ENCODE peak calls at places on chromosomes 6 and 20, in eight cellular contexts. V is foreskin fibroblast, K is cerebellar nuclear complex, A is heart left ventricle, Y is kidney, G is dermis microvascular lymphatic vessel endothelial cell, N is AG09309, L is Peyer's patch. B is an unnamed sample.

GRCh38 chr20:63059684-63060056 is 52.9 kb upstream of the BHLHE23 start:
- DNase-seq in A (no peak), N (no peak), K (no peak), V (no peak), Y (peak; percentile 56), L (peak; percentile 28), G (no peak), B (no peak)

GRCh38 chr20:50996901-50997830 is 25.7 kb downstream of the KCNG1 start:
- DNase-seq in V (no peak), G (no peak), K (no peak), A (no peak), N (no peak), Y (no peak), L (no peak), B (no peak)

GRCh38 chr20:52859156-52859887 is 112.8 kb upstream of the TSHZ2 start:
- DNase-seq in V (no peak), A (peak; percentile 8), N (no peak), G (peak; percentile 50), Y (peak; percentile 74), K (no peak), L (no peak), B (no peak)

GRCh38 chr6:40274058-40274457 is 313.1 kb downstream of the LRFN2 start:
- DNase-seq in N (no peak), A (no peak), G (no peak), V (no peak), K (no peak), Y (no peak), L (no peak), B (no peak)

GRCh38 chr20:18645851-18646250 is 58.0 kb downstream of the DTD1 start:
- DNase-seq in Y (no peak), K (no peak), A (no peak), G (no peak), N (no peak), L (no peak), V (no peak), B (no peak)

GRCh38 chr6:129923520-129923919 is 62.4 kb upstream of the TMEM244 start:
- DNase-seq in L (no peak), A (no peak), G (no peak), K (no peak), V (peak; percentile 58), Y (no peak), N (peak; percentile 55), B (no peak)

GRCh38 chr20:59007758-59008511 is 881 bp upstream of the CTSZ start:
- DNase-seq in A (peak; percentile 51), G (peak; percentile 55), L (no peak), V (no peak), N (no peak), Y (peak; percentile 78), K (no peak), B (no peak)

GRCh38 chr20:62739581-62740285 is 31.1 kb downstream of the NTSR1 start:
- DNase-seq in N (no peak), K (no peak), G (no peak), A (no peak), Y (peak; percentile 80), L (peak; percentile 71), V (peak; percentile 69), B (no peak)

GRCh38 chr6:163529605-163530004 is 115.1 kb downstream of the QKI start:
- DNase-seq in N (peak; percentile 51), L (no peak), G (no peak), K (no peak), A (no peak), V (peak; percentile 80), Y (no peak), B (no peak)

GRCh38 chr20:10079964-10080363 is 45.2 kb downstream of the ANKEF1 start:
- DNase-seq in K (no peak), N (peak; percentile 85), G (no peak), Y (no peak), L (no peak), V (peak; percentile 90), A (no peak), B (no peak)

GRCh38 chr20:51266353-51266752 is 243.4 kb upstream of the KCNG1 start:
- DNase-seq in L (no peak), A (no peak), Y (no peak), V (no peak), K (no peak), G (no peak), N (no peak), B (no peak)

GRCh38 chr6:2714359-2714895 is 36.3 kb downstream of the MYLK4 start:
- DNase-seq in K (no peak), N (peak; percentile 73), V (peak; percentile 66), G (no peak), L (no peak), A (no peak), Y (no peak), B (no peak)

GRCh38 chr6:114364295-114364694 is 21.5 kb upstream of the HS3ST5 start:
- DNase-seq in A (no peak), G (no peak), N (no peak), V (no peak), L (no peak), K (no peak), Y (no peak), B (no peak)

GRCh38 chr6:29749668-29750067 is 26.4 kb downstream of the HLA-F start:
- DNase-seq in N (no peak), A (no peak), V (no peak), Y (no peak), G (no peak), K (no peak), L (no peak), B (no peak)